ENCODE peak calls at places on chromosomes 11 and 22, in ten cellular contexts. Q, D, K, E, P, T, J, F, G and H are unnamed samples.

GRCh38 chr11:32830413-32830738 is 649 bp downstream of the PRRG4 start:
- DNase-seq in Q (no peak), D (no peak), K (no peak), E (peak), P (no peak), T (peak), J (peak), F (no peak), G (peak), H (no peak)

GRCh38 chr11:47259178-47259977 is 1.6 kb downstream of the NR1H3 start:
- DNase-seq in Q (peak), D (no peak), K (peak), E (peak), P (peak), T (peak), J (no peak), F (peak), G (peak), H (no peak)

GRCh38 chr11:126416542-126417090 is 61.1 kb downstream of the ST3GAL4 start:
- DNase-seq in Q (peak), D (peak), K (peak), E (peak), P (no peak), T (peak), J (peak), F (peak), G (no peak), H (peak)

GRCh38 chr11:65310756-65311155 is 3.9 kb upstream of the CDC42EP2 start:
- DNase-seq in Q (no peak), D (no peak), K (peak), E (no peak), P (no peak), T (no peak), J (no peak), F (no peak), G (no peak), H (no peak)

GRCh38 chr11:35170503-35170902 is 31.5 kb downstream of the CD44 start:
- DNase-seq in Q (no peak), D (no peak), K (no peak), E (no peak), P (no peak), T (no peak), J (no peak), F (no peak), G (no peak), H (no peak)

GRCh38 chr11:61886643-61887042 is 4.7 kb downstream of the FADS3 start:
- DNase-seq in Q (no peak), D (no peak), K (no peak), E (no peak), P (no peak), T (no peak), J (no peak), F (no peak), G (no peak), H (no peak)

GRCh38 chr11:96075532-96075959 is 151.6 kb upstream of the MTMR2 start:
- DNase-seq in Q (no peak), D (no peak), K (peak), E (no peak), P (no peak), T (no peak), J (no peak), F (no peak), G (no peak), H (no peak)

GRCh38 chr11:108961095-108961494 is 296.2 kb downstream of the DDX10 start:
- DNase-seq in Q (no peak), D (no peak), K (no peak), E (no peak), P (no peak), T (no peak), J (no peak), F (no peak), G (no peak), H (no peak)

GRCh38 chr11:16744128-16744725 is 5.8 kb downstream of the C11orf58 start:
- DNase-seq in Q (no peak), D (no peak), K (no peak), E (no peak), P (no peak), T (no peak), J (no peak), F (no peak), G (no peak), H (no peak)

GRCh38 chr22:17446704-17447103 is 77.4 kb downstream of the CECR2 start:
- DNase-seq in Q (no peak), D (no peak), K (no peak), E (no peak), P (no peak), T (no peak), J (no peak), F (no peak), G (no peak), H (no peak)

GRCh38 chr11:69194396-69194795 is 38.7 kb downstream of the SMIM38 start:
- DNase-seq in Q (no peak), D (no peak), K (no peak), E (no peak), P (no peak), T (no peak), J (no peak), F (no peak), G (no peak), H (no peak)

GRCh38 chr11:68847395-68847794 is 5.7 kb upstream of the CPT1A start:
- DNase-seq in Q (no peak), D (no peak), K (no peak), E (no peak), P (no peak), T (no peak), J (no peak), F (no peak), G (no peak), H (no peak)

GRCh38 chr11:72373163-72373562 is 61.2 kb downstream of the CLPB start:
- DNase-seq in Q (no peak), D (no peak), K (no peak), E (peak), P (no peak), T (no peak), J (no peak), F (no peak), G (no peak), H (no peak)

GRCh38 chr11:75931124-75931523 is 116.1 kb downstream of the UVRAG start:
- DNase-seq in Q (no peak), D (no peak), K (peak), E (no peak), P (no peak), T (no peak), J (no peak), F (no peak), G (peak), H (no peak)

GRCh38 chr22:39221999-39222686 is 22.6 kb downstream of the PDGFB start:
- DNase-seq in Q (no peak), D (peak), K (no peak), E (no peak), P (no peak), T (no peak), J (no peak), F (peak), G (no peak), H (peak)

GRCh38 chr22:36506637-36507517 is at the start of gene FOXRED2:
- DNase-seq in Q (peak), D (peak), K (peak), E (peak), P (peak), T (peak), J (peak), F (peak), G (peak), H (peak)
- TF ChIP-seq CTCF in Q (no peak), D (no peak), K (no peak), E (no peak), P (no peak), T (no peak), J (no peak), F (no peak), G (no peak), H (no peak)

GRCh38 chr11:128130052-128130451 is 457.3 kb downstream of the ETS1 start:
- DNase-seq in Q (no peak), D (no peak), K (no peak), E (no peak), P (no peak), T (no peak), J (no peak), F (no peak), G (no peak), H (no peak)

DNA sequence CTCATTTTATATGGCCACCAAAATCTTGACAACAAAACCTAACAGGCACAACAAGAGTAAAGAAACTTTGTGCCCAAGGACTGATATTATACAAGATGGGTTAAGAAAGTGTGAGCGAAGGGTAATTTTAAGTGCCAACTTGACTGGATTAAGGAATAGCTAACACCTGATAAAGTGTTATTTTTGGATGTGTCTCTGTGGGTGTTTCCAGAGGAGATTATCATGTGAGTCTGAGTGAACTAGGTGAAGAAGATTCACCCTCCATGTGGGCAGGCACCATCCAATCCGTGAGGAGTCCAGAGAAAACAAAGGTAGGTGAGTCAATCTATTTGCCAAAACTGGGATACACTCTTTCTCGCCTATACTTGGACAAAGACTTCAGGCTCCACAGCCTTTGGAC is 461.6 kb downstream of the ETS1 start:
- DNase-seq in Q (no peak), D (no peak), K (no peak), E (no peak), P (no peak), T (no peak), J (no peak), F (no peak), G (no peak), H (no peak)
- H3K27ac ChIP-seq in Q (no peak), D (no peak), K (no peak), E (no peak), P (no peak), T (no peak), J (no peak), F (no peak), G (no peak), H (no peak)

GRCh38 chr11:63277345-63277943 is 34.0 kb upstream of the SLC22A25 start:
- DNase-seq in Q (no peak), D (no peak), K (no peak), E (no peak), P (no peak), T (no peak), J (no peak), F (no peak), G (peak), H (no peak)
- H3K4me3 ChIP-seq in Q (no peak), D (no peak), K (no peak), E (no peak), P (no peak), T (no peak), J (no peak), F (no peak), G (no peak), H (no peak)

GRCh38 chr11:110091995-110092576 is 1.1 kb upstream of the ZC3H12C start:
- DNase-seq in Q (no peak), D (no peak), K (no peak), E (peak), P (no peak), T (no peak), J (no peak), F (no peak), G (peak), H (no peak)

GRCh38 chr11:110093407-110094297 is 460 bp downstream of the ZC3H12C start:
- DNase-seq in Q (peak), D (peak), K (peak), E (peak), P (no peak), T (peak), J (peak), F (peak), G (peak), H (peak)

GRCh38 chr11:110094298-110095073 is 1.3 kb downstream of the ZC3H12C start:
- DNase-seq in Q (no peak), D (no peak), K (no peak), E (no peak), P (no peak), T (no peak), J (no peak), F (no peak), G (no peak), H (no peak)

GRCh38 chr11:110090466-110091026 is 2.6 kb upstream of the ZC3H12C start:
- DNase-seq in Q (no peak), D (no peak), K (no peak), E (no peak), P (no peak), T (no peak), J (no peak), F (no peak), G (no peak), H (no peak)

DNA sequence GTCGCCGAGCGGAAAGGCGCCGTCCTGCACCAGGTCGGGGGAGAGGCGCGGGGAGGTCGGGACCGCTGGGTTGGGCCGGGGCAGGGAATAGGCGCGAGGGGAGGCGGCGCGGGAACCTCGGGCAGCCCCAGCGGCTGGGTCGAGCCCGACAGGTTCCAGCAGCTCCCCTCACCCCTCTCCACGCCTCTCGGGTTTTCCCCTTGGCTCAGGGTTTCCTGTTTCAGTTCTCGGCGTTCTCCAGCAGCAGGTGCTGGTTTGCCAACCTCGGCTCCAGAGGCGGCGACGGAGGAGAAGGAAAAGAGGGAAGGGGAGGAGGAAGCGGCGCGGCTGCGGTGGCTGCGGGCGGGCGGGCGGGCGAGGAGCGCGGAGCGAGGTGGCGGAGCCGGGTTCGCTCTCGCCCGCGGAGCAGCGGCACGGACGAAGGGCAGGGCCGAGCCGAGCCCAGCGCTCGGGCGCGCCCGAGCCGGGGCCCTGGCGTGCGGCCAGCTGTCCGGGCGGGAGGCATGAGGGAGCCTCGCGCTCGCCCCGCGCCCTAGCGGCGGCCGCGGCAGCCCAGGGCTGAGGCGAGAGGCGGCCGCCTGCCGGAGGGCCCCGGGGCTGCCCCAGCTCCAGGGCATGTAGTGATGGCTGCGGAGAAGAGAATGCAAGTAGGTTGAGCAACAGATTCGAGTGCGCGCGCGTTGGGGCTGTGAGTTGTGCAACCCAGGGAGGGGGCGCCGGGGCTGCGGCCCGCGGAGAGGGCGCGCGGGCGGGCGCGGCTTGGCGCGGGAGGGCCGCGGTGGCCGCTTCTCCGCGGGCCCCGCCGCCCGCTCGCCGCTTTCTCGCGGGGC is at the start of gene ZC3H12C:
- DNase-seq in Q (peak), D (peak), K (peak), E (peak), P (peak), T (peak), J (peak), F (peak), G (peak), H (peak)
- TF ChIP-seq CTCF in Q (peak), D (peak), K (peak), E (peak), P (peak), T (no peak), J (peak), F (peak), G (no peak), H (no peak)

GRCh38 chr11:97432926-97433325 is 1043.1 kb downstream of the JRKL start:
- DNase-seq in Q (no peak), D (no peak), K (no peak), E (no peak), P (no peak), T (no peak), J (no peak), F (no peak), G (no peak), H (no peak)

GRCh38 chr11:97428247-97428646 is 1038.4 kb downstream of the JRKL start:
- DNase-seq in Q (no peak), D (no peak), K (no peak), E (no peak), P (no peak), T (no peak), J (no peak), F (no peak), G (no peak), H (no peak)
- H3K27ac ChIP-seq in Q (no peak), D (no peak), K (no peak), E (no peak), P (no peak), T (no peak), J (no peak), F (no peak), G (no peak), H (no peak)

GRCh38 chr11:114296190-114296978 is at the start of gene NNMT:
- DNase-seq in Q (peak), D (peak), K (peak), E (peak), P (no peak), T (peak), J (peak), F (no peak), G (peak), H (no peak)
- H3K4me3 ChIP-seq in Q (no peak), D (no peak), K (peak), E (peak), P (peak), T (peak), J (no peak), F (peak), G (peak), H (no peak)